ENCODE peak calls at places on chromosomes 13 and 19, in five cellular contexts. Z is lower leg skin, L is uterus, H is left ventricle myocardium inferior, T is lung. A is an unnamed sample.
A peak's percentile ranks its signal among the peaks of the same experiment; 100 is the strongest.

GRCh38 chr13:93305886-93306285 is 79.3 kb downstream of the GPC6 start:
- DNase-seq in Z (no peak), L (no peak), T (no peak), H (no peak), A (no peak)

GRCh38 chr13:80363890-80364503 is 23.1 kb upstream of the SPRY2 start:
- DNase-seq in T (no peak), H (no peak), Z (no peak), L (no peak), A (no peak)

GRCh38 chr13:25224151-25224550 is 52.1 kb upstream of the AMER2 start:
- DNase-seq in T (no peak), L (no peak), H (no peak), Z (peak; percentile 39), A (no peak)

GRCh38 chr13:43354147-43354945 is 331.0 kb downstream of the DNAJC15 start:
- DNase-seq in H (no peak), L (no peak), T (no peak), Z (no peak), A (no peak)

GRCh38 chr13:85879014-85879413 is 79.8 kb upstream of the SLITRK6 start:
- DNase-seq in H (no peak), L (no peak), T (no peak), Z (no peak), A (no peak)

GRCh38 chr19:3440082-3440481 is 40.2 kb downstream of the SMIM24 start:
- DNase-seq in T (peak; percentile 50), L (no peak), H (peak; percentile 57), Z (no peak), A (no peak)

GRCh38 chr13:98315466-98315865 is 138.4 kb upstream of the RNF113B start:
- DNase-seq in T (no peak), H (no peak), L (no peak), Z (no peak), A (no peak)

GRCh38 chr13:72295173-72295572 is 428.2 kb upstream of the DACH1 start:
- DNase-seq in H (no peak), T (no peak), L (no peak), Z (no peak), A (no peak)

GRCh38 chr19:18696023-18696422 is 12.5 kb downstream of the CRTC1 start:
- DNase-seq in L (no peak), Z (no peak), T (no peak), H (no peak), A (no peak)

GRCh38 chr13:40798380-40798779 is 9.0 kb downstream of the SLC25A15 start:
- DNase-seq in L (no peak), H (no peak), T (no peak), Z (no peak), A (no peak)

GRCh38 chr13:34939771-34940170 is 2.3 kb upstream of the NBEA start:
- DNase-seq in T (no peak), H (no peak), L (no peak), Z (no peak), A (no peak)

GRCh38 chr13:112580912-112581311 is 7.0 kb downstream of the TUBGCP3 start:
- DNase-seq in L (no peak), Z (no peak), H (no peak), T (no peak), A (no peak)

GRCh38 chr13:51995677-51996551 is 15.3 kb downstream of the ATP7B start:
- DNase-seq in L (no peak), Z (no peak), T (peak; percentile 35), H (peak; percentile 35), A (no peak)

GRCh38 chr13:59367467-59367866 is 796.3 kb downstream of the DIAPH3 start:
- DNase-seq in H (no peak), L (no peak), Z (no peak), T (no peak), A (no peak)

GRCh38 chr13:65461590-65461989 is 1768.5 kb downstream of the PCDH9 start:
- DNase-seq in T (no peak), H (no peak), L (no peak), Z (no peak), A (no peak)

GRCh38 chr13:52925221-52925620 is 76.8 kb upstream of the PCDH8 start:
- DNase-seq in L (no peak), T (no peak), H (peak; percentile 35), Z (no peak), A (no peak)

GRCh38 chr13:27006519-27007161 is 165.0 kb downstream of the USP12 start:
- DNase-seq in L (no peak), H (no peak), Z (peak; percentile 85), T (peak; percentile 44), A (no peak)

GRCh38 chr13:41960195-41960699 is 662 bp downstream of the VWA8 start:
- DNase-seq in H (no peak), T (no peak), L (no peak), Z (no peak), A (no peak)

GRCh38 chr19:13155472-13156284 is 5.5 kb downstream of the IER2 start:
- DNase-seq in Z (peak; percentile 95), T (peak; percentile 70), L (peak; percentile 82), H (peak; percentile 86), A (peak; percentile 89)

GRCh38 chr13:34733720-34734119 is 208.3 kb upstream of the NBEA start:
- DNase-seq in Z (no peak), T (no peak), L (no peak), H (no peak), A (no peak)

GRCh38 chr13:85367887-85368286 is 431.3 kb downstream of the SLITRK6 start:
- DNase-seq in H (no peak), T (no peak), L (no peak), Z (no peak), A (no peak)

GRCh38 chr13:48593551-48593950 is 60.2 kb upstream of the CYSLTR2 start:
- DNase-seq in L (no peak), T (peak; percentile 22), Z (no peak), H (no peak), A (no peak)

GRCh38 chr13:98335721-98336120 is 158.7 kb upstream of the RNF113B start:
- DNase-seq in Z (no peak), H (no peak), L (no peak), T (no peak), A (no peak)

GRCh38 chr13:114115191-114115671 is 17.2 kb downstream of the RASA3 start:
- DNase-seq in H (no peak), L (peak; percentile 20), T (no peak), Z (peak; percentile 87), A (peak; percentile 67)

GRCh38 chr13:96460571-96460970 is 370.7 kb downstream of the HS6ST3 start:
- DNase-seq in Z (no peak), H (no peak), T (no peak), L (no peak), A (no peak)

GRCh38 chr19:13461536-13461935 is 44.7 kb downstream of the CACNA1A start:
- DNase-seq in L (no peak), T (no peak), H (no peak), Z (no peak), A (no peak)

GRCh38 chr19:10288662-10289166 is 1.0 kb upstream of the ICAM5 start:
- DNase-seq in L (no peak), T (peak; percentile 59), H (no peak), Z (no peak), A (no peak)

GRCh38 chr13:65593298-65593874 is 1636.8 kb downstream of the PCDH9 start:
- DNase-seq in T (no peak), L (no peak), H (no peak), Z (no peak), A (no peak)

GRCh38 chr19:2332341-2333026 is 4.0 kb downstream of the SPPL2B start:
- DNase-seq in H (peak; percentile 38), Z (no peak), T (no peak), L (no peak), A (no peak)

GRCh38 chr19:2333027-2333806 is 4.7 kb downstream of the SPPL2B start:
- DNase-seq in H (no peak), T (no peak), L (no peak), Z (no peak), A (no peak)

GRCh38 chr19:2330255-2330631 is 1.8 kb downstream of the SPPL2B start:
- DNase-seq in Z (no peak), L (no peak), H (no peak), T (no peak), A (no peak)

GRCh38 chr19:2330632-2331284 is 2.3 kb downstream of the SPPL2B start:
- DNase-seq in T (no peak), H (no peak), L (no peak), Z (no peak), A (no peak)

DNA sequence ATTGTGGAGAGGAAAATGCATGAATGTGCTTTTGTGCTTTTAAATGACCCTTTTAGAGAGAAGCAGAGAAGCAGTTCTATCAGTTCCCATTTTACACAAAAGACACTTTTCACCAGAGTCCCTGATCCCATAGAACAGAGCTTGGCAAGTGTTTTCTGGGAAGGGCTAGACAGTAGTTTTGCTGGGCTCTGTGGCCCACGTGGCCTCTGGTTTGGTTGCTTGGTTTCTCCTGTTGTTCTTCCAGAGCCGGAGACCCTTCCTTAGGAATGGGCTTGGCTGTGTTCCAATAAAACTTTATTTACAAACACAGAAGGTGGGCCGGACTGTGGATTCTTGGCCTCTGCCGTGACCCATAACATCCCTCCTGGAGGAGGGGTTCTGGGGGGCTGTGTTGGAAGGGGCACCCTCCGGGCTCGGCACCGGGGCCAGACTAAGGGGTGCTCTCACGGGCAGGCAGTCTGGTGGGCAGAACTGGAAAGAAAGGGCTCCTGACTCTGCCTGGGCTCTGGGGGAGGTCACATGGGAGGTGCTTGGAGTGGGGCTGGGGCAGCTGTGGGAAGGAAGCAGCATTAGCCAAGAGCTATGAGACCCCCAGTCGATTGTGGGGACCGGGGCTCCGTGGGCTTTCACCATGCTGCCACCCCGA is 3.2 kb downstream of the SPPL2B start:
- DNase-seq in Z (no peak), T (no peak), L (no peak), H (no peak), A (no peak)
- H3K4me3 ChIP-seq in Z (no peak overlapping the region), T (no peak overlapping the region), L (no peak overlapping the region), H (no peak overlapping the region), A (no peak overlapping the region)

GRCh38 chr13:77478645-77478997 is 56.9 kb upstream of the SCEL start:
- DNase-seq in Z (no peak), H (no peak), T (no peak), L (no peak), A (no peak)
- TF ChIP-seq CTCF in Z (peak; percentile 4), H (no peak), T (no peak), L (no peak), A (no peak)

GRCh38 chr13:109307027-109307426 is 479.4 kb downstream of the IRS2 start:
- DNase-seq in H (no peak), Z (no peak), L (no peak), T (no peak), A (no peak)
- H3K4me3 ChIP-seq in H (no peak overlapping the region), Z (no peak overlapping the region), L (no peak overlapping the region), T (no peak overlapping the region), A (no peak overlapping the region)

GRCh38 chr19:45403781-45404556 is 900 bp downstream of the PPP1R13L start:
- DNase-seq in H (peak; percentile 75), L (no peak), Z (no peak), T (peak; percentile 71), A (peak; percentile 69)
- TF ChIP-seq CTCF in H (peak; percentile 56), L (peak; percentile 11), Z (no peak), T (no peak), A (peak; percentile 25)

GRCh38 chr13:110330491-110331001 is 23.5 kb downstream of the COL4A2 start:
- DNase-seq in H (no peak), Z (no peak), T (no peak), L (no peak), A (no peak)
- H3K4me3 ChIP-seq in H (no peak overlapping the region), Z (no peak overlapping the region), T (no peak overlapping the region), L (no peak overlapping the region), A (peak overlapping the region; percentile 28)

A was measured in right atrium auricular region.